ENCODE peak calls at places on chromosomes 4 and X, in six cellular contexts. One of them, this sample, is unnamed.

GRCh38 chr4:52939325-52939724 is 77.2 kb downstream of the RASL11B start:
- DNase-seq in transverse colon: no peak
- DNase-seq in stomach: no peak
- DNase-seq in Panc1: no peak
- DNase-seq in endothelial cell of umbilical vein: no peak
- DNase-seq in breast epithelium: no peak
- DNase-seq in this sample: no peak

GRCh38 chrX:30275498-30275897 is 28.6 kb downstream of the MAGEB1 start:
- DNase-seq in transverse colon: no peak
- DNase-seq in stomach: no peak
- DNase-seq in Panc1: no peak
- DNase-seq in endothelial cell of umbilical vein: peak
- DNase-seq in breast epithelium: no peak
- DNase-seq in this sample: no peak

GRCh38 chr4:169263791-169264392 is 6.9 kb downstream of the SH3RF1 start:
- DNase-seq in transverse colon: peak
- DNase-seq in stomach: peak
- DNase-seq in Panc1: no peak
- DNase-seq in endothelial cell of umbilical vein: no peak
- DNase-seq in breast epithelium: no peak
- DNase-seq in this sample: no peak

GRCh38 chr4:83216856-83217683 is 67.5 kb downstream of the COQ2 start:
- DNase-seq in transverse colon: no peak
- DNase-seq in stomach: no peak
- DNase-seq in Panc1: no peak
- DNase-seq in endothelial cell of umbilical vein: no peak
- DNase-seq in breast epithelium: no peak
- DNase-seq in this sample: no peak

GRCh38 chr4:8914461-8915171 is 43.0 kb upstream of the HMX1 start:
- DNase-seq in transverse colon: no peak
- DNase-seq in stomach: peak
- DNase-seq in Panc1: no peak
- DNase-seq in endothelial cell of umbilical vein: no peak
- DNase-seq in breast epithelium: peak
- DNase-seq in this sample: peak

GRCh38 chrX:340641-341423 is 22.2 kb upstream of the GTPBP6 start:
- DNase-seq in transverse colon: no peak
- DNase-seq in stomach: no peak
- DNase-seq in Panc1: no peak
- DNase-seq in endothelial cell of umbilical vein: no peak
- DNase-seq in breast epithelium: no peak
- DNase-seq in this sample: peak

GRCh38 chr4:90745176-90745575 is 618.0 kb downstream of the CCSER1 start:
- DNase-seq in transverse colon: no peak
- DNase-seq in stomach: no peak
- DNase-seq in Panc1: no peak
- DNase-seq in endothelial cell of umbilical vein: no peak
- DNase-seq in breast epithelium: no peak
- DNase-seq in this sample: no peak

GRCh38 chr4:8279321-8280157 is 10.0 kb downstream of the HTRA3 start:
- DNase-seq in transverse colon: no peak
- DNase-seq in stomach: no peak
- DNase-seq in Panc1: no peak
- DNase-seq in endothelial cell of umbilical vein: no peak
- DNase-seq in breast epithelium: no peak
- DNase-seq in this sample: no peak

GRCh38 chrX:129998006-129998405 is 15.6 kb downstream of the BCORL1 start:
- DNase-seq in transverse colon: no peak
- DNase-seq in stomach: no peak
- DNase-seq in Panc1: no peak
- DNase-seq in endothelial cell of umbilical vein: no peak
- DNase-seq in breast epithelium: no peak
- DNase-seq in this sample: no peak

GRCh38 chrX:75957107-75957610 is 172.1 kb upstream of the MAGEE2 start:
- DNase-seq in transverse colon: no peak
- DNase-seq in stomach: no peak
- DNase-seq in Panc1: no peak
- DNase-seq in endothelial cell of umbilical vein: no peak
- DNase-seq in breast epithelium: no peak
- DNase-seq in this sample: no peak

GRCh38 chr4:173121044-173121685 is 47.4 kb upstream of the GALNT7 start:
- DNase-seq in transverse colon: peak
- DNase-seq in stomach: peak
- DNase-seq in Panc1: no peak
- DNase-seq in endothelial cell of umbilical vein: peak
- DNase-seq in breast epithelium: no peak
- DNase-seq in this sample: no peak

GRCh38 chr4:174524242-174524641 is 2.0 kb upstream of the HPGD start:
- DNase-seq in transverse colon: peak
- DNase-seq in stomach: peak
- DNase-seq in Panc1: no peak
- DNase-seq in endothelial cell of umbilical vein: no peak
- DNase-seq in breast epithelium: no peak
- DNase-seq in this sample: no peak

GRCh38 chrX:37921758-37922157 is 74.4 kb upstream of the DYNLT3 start:
- DNase-seq in transverse colon: no peak
- DNase-seq in stomach: no peak
- DNase-seq in Panc1: no peak
- DNase-seq in endothelial cell of umbilical vein: peak
- DNase-seq in breast epithelium: no peak
- DNase-seq in this sample: no peak

GRCh38 chr4:180900781-180901180 is 1342.4 kb upstream of the TENM3 start:
- DNase-seq in transverse colon: no peak
- DNase-seq in stomach: no peak
- DNase-seq in Panc1: no peak
- DNase-seq in endothelial cell of umbilical vein: no peak
- DNase-seq in breast epithelium: no peak
- DNase-seq in this sample: no peak

GRCh38 chr4:87555751-87556619 is 26.8 kb upstream of the SPARCL1 start:
- DNase-seq in transverse colon: no peak
- DNase-seq in stomach: no peak
- DNase-seq in Panc1: no peak
- DNase-seq in endothelial cell of umbilical vein: peak
- DNase-seq in breast epithelium: no peak
- DNase-seq in this sample: no peak

GRCh38 chr4:48804584-48805301 is 24.7 kb upstream of the FRYL start:
- DNase-seq in transverse colon: no peak
- DNase-seq in stomach: no peak
- DNase-seq in Panc1: no peak
- DNase-seq in endothelial cell of umbilical vein: peak
- DNase-seq in breast epithelium: no peak
- DNase-seq in this sample: no peak

GRCh38 chr4:140296335-140296753 is 77.1 kb upstream of the SCOC start:
- DNase-seq in transverse colon: peak
- DNase-seq in stomach: peak
- DNase-seq in Panc1: no peak
- DNase-seq in endothelial cell of umbilical vein: peak
- DNase-seq in breast epithelium: peak
- DNase-seq in this sample: peak

GRCh38 chr4:139844459-139845036 is 178.9 kb downstream of the MGST2 start:
- DNase-seq in transverse colon: no peak
- DNase-seq in stomach: no peak
- DNase-seq in Panc1: no peak
- DNase-seq in endothelial cell of umbilical vein: no peak
- DNase-seq in breast epithelium: no peak
- DNase-seq in this sample: no peak

GRCh38 chr4:148311493-148311892 is 130.7 kb downstream of the NR3C2 start:
- DNase-seq in transverse colon: no peak
- DNase-seq in stomach: no peak
- DNase-seq in Panc1: no peak
- DNase-seq in endothelial cell of umbilical vein: no peak
- DNase-seq in breast epithelium: no peak
- DNase-seq in this sample: no peak

GRCh38 chr4:181848357-181848756 is 394.8 kb upstream of the TENM3 start:
- DNase-seq in transverse colon: no peak
- DNase-seq in stomach: no peak
- DNase-seq in Panc1: no peak
- DNase-seq in endothelial cell of umbilical vein: no peak
- DNase-seq in breast epithelium: no peak
- DNase-seq in this sample: no peak

GRCh38 chr4:72701987-72702819 is 133.2 kb upstream of the ADAMTS3 start:
- DNase-seq in transverse colon: no peak
- DNase-seq in stomach: peak
- DNase-seq in Panc1: peak
- DNase-seq in endothelial cell of umbilical vein: peak
- DNase-seq in breast epithelium: no peak
- DNase-seq in this sample: no peak

GRCh38 chr4:188658958-188659522 is 519.8 kb downstream of the TRIML1 start:
- DNase-seq in transverse colon: no peak
- DNase-seq in stomach: no peak
- DNase-seq in Panc1: no peak
- DNase-seq in endothelial cell of umbilical vein: no peak
- DNase-seq in breast epithelium: no peak
- DNase-seq in this sample: no peak

GRCh38 chrX:140733766-140734342 is 24.3 kb downstream of the LINC00632 start:
- DNase-seq in transverse colon: no peak
- DNase-seq in stomach: no peak
- DNase-seq in Panc1: peak
- DNase-seq in endothelial cell of umbilical vein: peak
- DNase-seq in breast epithelium: no peak
- DNase-seq in this sample: no peak

GRCh38 chr4:168643083-168643795 is 146.4 kb downstream of the PALLD start:
- DNase-seq in transverse colon: no peak
- DNase-seq in stomach: no peak
- DNase-seq in Panc1: no peak
- DNase-seq in endothelial cell of umbilical vein: peak
- DNase-seq in breast epithelium: no peak
- DNase-seq in this sample: no peak

GRCh38 chr4:159455675-159456235 is 352.9 kb downstream of the RAPGEF2 start:
- DNase-seq in transverse colon: no peak
- DNase-seq in stomach: no peak
- DNase-seq in Panc1: peak
- DNase-seq in endothelial cell of umbilical vein: peak
- DNase-seq in breast epithelium: no peak
- DNase-seq in this sample: no peak

GRCh38 chr4:4712800-4713528 is 146.5 kb upstream of the MSX1 start:
- DNase-seq in transverse colon: no peak
- DNase-seq in stomach: no peak
- DNase-seq in Panc1: no peak
- DNase-seq in endothelial cell of umbilical vein: no peak
- DNase-seq in breast epithelium: no peak
- DNase-seq in this sample: no peak

GRCh38 chrX:43969504-43970501 is 3.4 kb downstream of the NDP start:
- DNase-seq in transverse colon: no peak
- DNase-seq in stomach: no peak
- DNase-seq in Panc1: no peak
- DNase-seq in endothelial cell of umbilical vein: no peak
- DNase-seq in breast epithelium: no peak
- DNase-seq in this sample: no peak

DNA sequence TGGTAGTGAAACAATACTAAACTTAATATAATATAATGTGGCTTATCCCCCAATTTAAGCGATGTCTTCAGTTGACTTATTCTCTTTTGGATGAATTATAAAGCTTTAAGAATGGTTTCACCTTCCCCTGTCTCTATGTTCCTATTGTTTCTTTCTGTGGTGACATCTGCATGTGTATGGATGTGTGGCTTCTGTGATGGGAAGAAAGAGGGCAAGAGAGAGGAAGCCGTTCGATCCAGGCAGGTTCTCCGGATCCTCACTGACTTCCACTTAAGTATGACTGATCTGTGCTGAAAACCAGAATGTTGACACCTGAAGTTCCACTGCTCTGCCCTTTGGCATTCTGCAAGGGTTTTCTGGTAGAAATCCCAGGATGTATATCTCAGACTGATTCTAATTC is 1150.8 kb downstream of the STPG2 start:
- DNase-seq in transverse colon: no peak
- DNase-seq in stomach: no peak
- DNase-seq in Panc1: no peak
- DNase-seq in endothelial cell of umbilical vein: no peak
- DNase-seq in breast epithelium: no peak
- DNase-seq in this sample: no peak
- TF ChIP-seq POLR2AphosphoS5 in transverse colon: no peak
- TF ChIP-seq POLR2AphosphoS5 in stomach: no peak
- TF ChIP-seq POLR2AphosphoS5 in Panc1: no peak
- TF ChIP-seq POLR2AphosphoS5 in endothelial cell of umbilical vein: no peak
- TF ChIP-seq POLR2AphosphoS5 in breast epithelium: no peak
- TF ChIP-seq POLR2AphosphoS5 in this sample: no peak

GRCh38 chrX:21384178-21384577 is 10.0 kb downstream of the CNKSR2 start:
- DNase-seq in transverse colon: no peak
- DNase-seq in stomach: no peak
- DNase-seq in Panc1: no peak
- DNase-seq in endothelial cell of umbilical vein: no peak
- DNase-seq in breast epithelium: no peak
- DNase-seq in this sample: no peak

GRCh38 chrX:21383546-21383945 is 9.3 kb downstream of the CNKSR2 start:
- DNase-seq in transverse colon: no peak
- DNase-seq in stomach: no peak
- DNase-seq in Panc1: no peak
- DNase-seq in endothelial cell of umbilical vein: no peak
- DNase-seq in breast epithelium: no peak
- DNase-seq in this sample: no peak

DNA sequence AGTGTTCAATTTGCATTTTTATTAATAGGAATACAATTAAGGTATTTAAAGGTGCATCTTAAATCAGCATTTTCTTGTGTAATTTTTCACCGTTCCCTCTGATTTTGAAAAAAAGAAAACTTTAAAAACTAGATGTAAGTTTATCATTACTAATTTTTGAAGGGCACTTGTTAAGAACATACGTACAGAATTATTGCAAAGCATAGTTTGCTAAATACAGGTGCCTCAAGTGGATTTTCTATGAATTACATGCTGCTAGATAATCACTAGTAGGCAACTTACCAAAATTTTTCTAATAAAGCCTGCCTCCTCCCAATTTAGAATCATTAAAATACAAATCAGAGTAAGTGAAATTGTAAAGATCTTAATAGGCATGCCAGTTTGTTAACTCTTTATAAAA is 8.5 kb downstream of the CNKSR2 start:
- DNase-seq in transverse colon: no peak
- DNase-seq in stomach: no peak
- DNase-seq in Panc1: no peak
- DNase-seq in endothelial cell of umbilical vein: no peak
- DNase-seq in breast epithelium: no peak
- DNase-seq in this sample: no peak
- TF ChIP-seq CTCF in transverse colon: no peak
- TF ChIP-seq CTCF in stomach: peak
- TF ChIP-seq CTCF in Panc1: peak
- TF ChIP-seq CTCF in endothelial cell of umbilical vein: no peak
- TF ChIP-seq CTCF in breast epithelium: peak
- TF ChIP-seq CTCF in this sample: peak

DNA sequence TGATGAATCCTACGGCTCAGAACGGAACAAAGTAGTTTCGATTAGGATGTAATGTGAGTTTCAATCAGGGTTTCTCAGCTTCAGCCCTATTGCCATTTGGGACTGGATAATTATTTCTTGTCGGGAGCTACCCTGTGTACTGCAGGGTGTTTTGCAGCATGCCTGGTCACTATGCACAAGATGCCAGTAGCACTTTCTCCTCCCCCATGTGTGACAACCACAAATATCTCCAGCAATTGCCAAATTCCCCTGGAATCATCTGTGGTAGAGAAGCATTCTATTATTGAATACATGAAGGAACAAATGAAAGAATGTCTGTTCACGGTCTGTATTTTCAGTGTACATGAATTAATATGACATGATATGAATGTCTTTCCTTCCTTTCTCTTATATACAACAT is 782.9 kb upstream of the FTHL17 start:
- DNase-seq in transverse colon: no peak
- DNase-seq in stomach: no peak
- DNase-seq in Panc1: no peak
- DNase-seq in endothelial cell of umbilical vein: no peak
- DNase-seq in breast epithelium: no peak
- DNase-seq in this sample: no peak
- H3K27ac ChIP-seq in transverse colon: no peak
- H3K27ac ChIP-seq in stomach: no peak
- H3K27ac ChIP-seq in Panc1: no peak
- H3K27ac ChIP-seq in endothelial cell of umbilical vein: no peak
- H3K27ac ChIP-seq in breast epithelium: no peak
- H3K27ac ChIP-seq in this sample: no peak

GRCh38 chr4:12924253-12924652 is 559.9 kb downstream of the RAB28 start:
- DNase-seq in transverse colon: no peak
- DNase-seq in stomach: no peak
- DNase-seq in Panc1: no peak
- DNase-seq in endothelial cell of umbilical vein: no peak
- DNase-seq in breast epithelium: no peak
- DNase-seq in this sample: no peak
- TF ChIP-seq POLR2AphosphoS5 in transverse colon: no peak
- TF ChIP-seq POLR2AphosphoS5 in stomach: no peak
- TF ChIP-seq POLR2AphosphoS5 in Panc1: no peak
- TF ChIP-seq POLR2AphosphoS5 in endothelial cell of umbilical vein: no peak
- TF ChIP-seq POLR2AphosphoS5 in breast epithelium: no peak
- TF ChIP-seq POLR2AphosphoS5 in this sample: no peak

This sample was measured in suprapubic skin.